ENCODE peak calls at places on chromosomes 16 and 17, in four cellular contexts. E is fibroblast of mammary gland; I is stimulated activated CD8-positive, alpha-beta memory T cell treated with anti-CD3 and anti-CD28 coated beads, Interleukin-4, amount 100 ng/mL, for 48 hours; F is type B pancreatic cell. A is an unnamed sample.

GRCh38 chr16:54359086-54359485 is 72.5 kb upstream of the IRX3 start:
- DNase-seq in F (no peak), E (no peak), I (no peak), A (no peak)

GRCh38 chr16:69444873-69445517 is 20.6 kb downstream of the CYB5B start:
- DNase-seq in F (no peak), E (peak; percentile 46), I (no peak), A (no peak)

GRCh38 chr16:81640681-81641070 is 138.4 kb upstream of the PLCG2 start:
- DNase-seq in I (no peak), F (no peak), E (no peak), A (no peak)

GRCh38 chr17:38735161-38735997 is 5.2 kb downstream of the CISD3 start:
- DNase-seq in I (peak; percentile 91), F (no peak), E (no peak), A (no peak)

GRCh38 chr17:7626956-7627249 is 718 bp downstream of the SAT2 start:
- DNase-seq in E (no peak), F (no peak), I (no peak), A (peak; percentile 32)

GRCh38 chr16:52549011-52549692 is 2.2 kb upstream of the TOX3 start:
- DNase-seq in F (no peak), E (peak; percentile 0), I (no peak), A (no peak)

GRCh38 chr17:76994237-76994637 is 126.0 kb downstream of the MGAT5B start:
- DNase-seq in F (no peak), E (no peak), I (no peak), A (no peak)

GRCh38 chr16:21117567-21117966 is 33.1 kb downstream of the DNAH3 start:
- DNase-seq in F (no peak), I (no peak), E (no peak), A (no peak)

A was measured in cerebellar nuclear complex.